ENCODE peak calls at places on chromosomes 5 and 9, in six cellular contexts. T is uterus, J is mesothelial cell of epicardium, W is endothelial cell, V is colonic mucosa, A is NB4. P is an unnamed sample.

GRCh38 chr9:35606138-35606504 is 1.1 kb downstream of the TESK1 start:
- DNase-seq in W (no peak), J (no peak), A (peak), T (no peak), V (no peak), P (no peak)

GRCh38 chr9:113483676-113484257 is 20.2 kb downstream of the RGS3 start:
- DNase-seq in J (no peak), T (no peak), W (no peak), A (no peak), V (no peak), P (no peak)

GRCh38 chr9:134226221-134226930 is 62.0 kb upstream of the RNU6ATAC start:
- DNase-seq in J (no peak), V (peak), A (peak), W (no peak), T (no peak), P (no peak)

GRCh38 chr5:11564716-11565115 is 339.5 kb downstream of the CTNND2 start:
- DNase-seq in J (no peak), A (no peak), V (no peak), W (no peak), T (no peak), P (no peak)

GRCh38 chr9:13213337-13213736 is 66.2 kb downstream of the MPDZ start:
- DNase-seq in T (no peak), V (no peak), J (no peak), A (peak), W (no peak), P (no peak)

GRCh38 chr5:78235289-78235688 is 59.2 kb downstream of the AP3B1 start:
- DNase-seq in W (no peak), T (no peak), A (no peak), J (no peak), V (no peak), P (no peak)

GRCh38 chr9:97468658-97469448 is 32.6 kb upstream of the TMOD1 start:
- DNase-seq in V (peak), A (peak), J (no peak), T (peak), W (peak), P (peak)

GRCh38 chr5:36242534-36243144 is 914 bp upstream of the NADK2 start:
- DNase-seq in V (no peak), T (peak), W (peak), A (peak), J (no peak), P (no peak)

GRCh38 chr9:104256710-104257091 is 162.6 kb downstream of the SMC2 start:
- DNase-seq in W (no peak), V (no peak), A (no peak), T (no peak), J (no peak), P (no peak)

GRCh38 chr9:113222482-113222841 is 1.1 kb downstream of the SLC31A1 start:
- DNase-seq in J (no peak), V (peak), A (peak), T (no peak), W (no peak), P (no peak)

GRCh38 chr9:126638571-126639132 is 24.9 kb downstream of the LMX1B start:
- DNase-seq in V (no peak), A (no peak), J (no peak), W (no peak), T (no peak), P (no peak)

GRCh38 chr9:19102181-19102630 is 498 bp downstream of the HAUS6 start:
- DNase-seq in W (peak), V (peak), T (peak), J (no peak), A (peak), P (no peak)

GRCh38 chr9:110744753-110745522 is 76.3 kb downstream of the MUSK start:
- DNase-seq in W (no peak), T (peak), A (no peak), J (no peak), V (no peak), P (no peak)

GRCh38 chr5:111737716-111738115 is 19.3 kb downstream of the NREP start:
- DNase-seq in A (no peak), T (no peak), V (no peak), J (no peak), W (no peak), P (no peak)

GRCh38 chr5:62938927-62939326 is 360.3 kb downstream of the LRRC70 start:
- DNase-seq in A (no peak), V (no peak), J (no peak), W (no peak), T (no peak), P (no peak)

GRCh38 chr5:130708744-130709143 is 456.3 kb downstream of the HINT1 start:
- DNase-seq in J (no peak), V (no peak), A (no peak), T (no peak), W (no peak), P (no peak)

GRCh38 chr5:39201160-39201794 is 18.1 kb downstream of the FYB1 start:
- DNase-seq in W (no peak), A (peak), T (no peak), V (no peak), J (no peak), P (no peak)
- TF ChIP-seq CTCF in W (no peak), A (peak), T (no peak), V (no peak), J (no peak), P (no peak)

DNA sequence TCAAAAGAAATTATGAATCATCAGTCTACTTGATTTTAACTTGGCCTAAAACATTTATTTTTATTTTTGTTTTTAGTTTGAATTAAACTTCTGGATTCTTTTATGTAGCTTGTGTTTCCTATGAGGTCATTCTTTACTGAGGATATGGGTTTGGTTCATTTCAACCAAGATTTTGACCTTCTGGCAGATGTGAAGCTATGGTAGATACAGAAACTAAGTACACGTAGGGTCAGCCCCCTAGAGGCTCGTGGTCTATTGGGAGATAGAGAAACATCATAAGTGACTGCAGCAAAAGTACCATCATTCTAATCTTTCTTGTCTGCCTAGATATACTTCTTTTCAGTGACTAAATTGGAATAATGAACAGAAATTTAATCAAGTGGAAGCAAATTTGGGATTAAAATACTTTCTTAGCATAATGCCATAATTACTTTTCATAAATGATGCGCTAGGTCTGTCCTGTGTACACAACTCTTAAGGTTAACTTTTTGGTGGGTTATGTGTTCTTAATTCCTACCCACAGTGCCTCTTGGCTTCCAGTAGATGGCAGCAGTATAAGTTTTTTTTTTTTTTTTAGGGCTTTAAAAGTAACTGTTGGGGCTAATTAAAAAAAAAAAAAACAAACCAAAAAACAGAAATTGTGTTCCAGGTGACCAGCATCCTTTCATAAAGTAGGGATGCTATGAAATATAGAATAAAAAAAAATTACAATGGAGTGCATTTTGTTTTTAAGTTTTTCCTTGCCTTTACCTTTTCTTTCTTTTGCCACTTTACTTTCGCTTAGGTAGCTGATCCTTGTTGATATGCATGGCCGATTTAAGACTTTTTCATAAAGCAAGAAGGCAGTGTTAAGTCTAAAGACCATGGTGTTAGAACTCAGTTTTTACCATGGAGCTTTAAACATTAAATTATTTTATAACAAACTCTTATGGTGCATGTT is 49.9 kb downstream of the LRRTM2 start:
- DNase-seq in T (no peak), A (peak), W (no peak), V (no peak), J (no peak), P (no peak)
- TF ChIP-seq CTCF in T (peak), A (peak), W (peak), V (peak), J (peak), P (no peak)

GRCh38 chr5:154164182-154164581 is 26.4 kb upstream of the GALNT10 start:
- DNase-seq in A (no peak), T (no peak), J (no peak), W (no peak), V (no peak), P (no peak)
- TF ChIP-seq CTCF in A (no peak), T (no peak), J (no peak), W (no peak), V (no peak), P (no peak)

DNA sequence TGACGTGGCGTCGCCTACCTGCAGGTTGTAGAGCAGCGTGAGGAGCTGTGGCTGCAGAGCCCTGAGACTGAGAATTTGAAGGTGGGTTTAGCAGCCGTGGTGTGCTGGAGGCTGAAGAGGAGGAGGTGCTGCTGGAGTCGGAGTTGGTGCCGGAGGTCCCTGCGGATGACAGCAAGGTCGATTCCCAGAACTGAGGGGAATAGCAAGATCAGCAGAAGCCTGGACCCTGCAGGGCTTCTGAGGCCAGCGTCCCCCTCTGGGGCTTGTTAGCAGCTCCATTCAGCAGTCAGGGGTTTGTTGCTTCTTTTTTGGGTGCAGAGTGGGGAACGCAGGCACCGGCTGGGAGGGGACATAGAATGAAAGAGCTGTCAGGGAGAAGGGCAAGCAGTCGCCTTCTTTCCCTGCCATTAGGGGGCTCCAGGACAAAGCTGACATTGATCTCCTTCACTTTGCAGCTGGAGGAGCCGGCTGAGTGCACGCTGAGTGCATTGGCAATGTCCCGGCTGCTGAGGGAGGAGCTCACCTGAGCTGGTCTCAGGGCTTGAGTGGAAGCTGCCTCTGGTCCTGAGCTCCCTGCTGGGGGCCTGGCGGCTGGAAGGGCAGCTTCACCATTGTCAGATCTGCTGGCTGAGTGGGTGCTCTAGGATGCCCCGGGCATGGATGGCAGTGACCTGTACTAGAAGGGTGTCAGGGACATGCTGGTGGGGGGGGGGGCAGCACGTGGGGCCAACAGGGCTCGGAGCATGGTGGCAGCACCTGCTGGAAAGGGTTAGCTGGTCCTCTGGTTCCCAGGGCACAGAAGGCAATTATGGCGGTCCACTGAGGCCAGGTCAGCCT is 20.8 kb downstream of the OBP2B start:
- DNase-seq in T (no peak), V (peak), J (no peak), A (peak), W (peak), P (no peak)
- TF ChIP-seq CTCF in T (no peak), V (peak), J (no peak), A (peak), W (no peak), P (no peak)

GRCh38 chr5:16552666-16553343 is 64.0 kb downstream of the RETREG1 start:
- DNase-seq in V (peak), W (peak), A (peak), T (peak), J (peak), P (peak)
- TF ChIP-seq CTCF in V (peak), W (peak), A (peak), T (peak), J (peak), P (no peak)

DNA sequence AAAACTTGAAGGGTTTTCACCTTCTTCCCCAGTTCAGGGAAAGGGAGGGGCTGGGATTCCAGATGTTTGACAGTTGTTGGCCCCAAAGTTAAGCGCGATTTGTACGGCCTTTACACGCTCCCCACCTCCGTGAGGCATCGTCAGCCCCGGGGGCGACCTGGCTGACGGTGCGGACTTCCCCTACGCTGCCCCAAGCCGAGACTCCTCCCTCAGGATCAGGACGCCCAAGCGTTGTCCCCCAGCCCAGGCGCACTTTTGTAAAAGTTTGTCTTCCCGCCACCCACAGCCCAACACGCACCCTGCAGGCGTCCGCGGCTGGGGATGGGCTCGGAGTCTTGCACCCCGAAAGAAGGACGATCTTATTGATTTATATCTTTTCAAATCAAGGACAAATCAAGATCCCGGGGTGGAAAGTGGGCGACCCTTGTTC is 713 bp downstream of the MOB3B start:
- DNase-seq in A (peak), W (peak), T (peak), V (peak), J (peak), P (peak)
- TF ChIP-seq CTCF in A (no peak), W (no peak), T (peak), V (no peak), J (no peak), P (no peak)